ENCODE peak calls at places on chromosomes 12 and 14, in six cellular contexts. D, C, O, V, R and Q are unnamed samples.

GRCh38 chr14:54840798-54841197 is 61.8 kb downstream of the GCH1 start:
- DNase-seq in D (no peak), C (no peak), O (no peak), V (no peak), R (no peak), Q (no peak)

GRCh38 chr14:102540310-102541028 is 30.9 kb upstream of the ANKRD9 start:
- DNase-seq in D (peak; percentile 54), C (peak; percentile 50), O (no peak), V (no peak), R (no peak), Q (no peak)

GRCh38 chr14:57266060-57266459 is 2.6 kb downstream of the EXOC5 start:
- DNase-seq in D (no peak), C (no peak), O (no peak), V (no peak), R (no peak), Q (no peak)

GRCh38 chr14:82398313-82398712 is 864.7 kb upstream of the SEL1L start:
- DNase-seq in D (no peak), C (no peak), O (no peak), V (no peak), R (no peak), Q (no peak)

GRCh38 chr12:58804749-58805148 is 115.6 kb downstream of the LRIG3 start:
- DNase-seq in D (peak; percentile 5), C (peak; percentile 1), O (no peak), V (no peak), R (no peak), Q (no peak)

GRCh38 chr12:124776126-124776513 is 87.5 kb downstream of the SCARB1 start:
- DNase-seq in D (no peak), C (no peak), O (no peak), V (no peak), R (no peak), Q (no peak)

GRCh38 chr12:22856120-22856699 is 231.2 kb downstream of the ETNK1 start:
- DNase-seq in D (peak; percentile 13), C (peak; percentile 37), O (no peak), V (no peak), R (no peak), Q (no peak)

GRCh38 chr12:131012279-131013069 is 58.8 kb downstream of the ADGRD1 start:
- DNase-seq in D (no peak), C (no peak), O (no peak), V (no peak), R (no peak), Q (no peak)

GRCh38 chr12:109727746-109728726 is 14.4 kb downstream of the FAM222A start:
- DNase-seq in D (no peak), C (peak; percentile 19), O (peak; percentile 34), V (no peak), R (peak; percentile 24), Q (peak; percentile 1)

GRCh38 chr12:71371132-71371531 is 68.5 kb upstream of the LGR5 start:
- DNase-seq in D (no peak), C (no peak), O (no peak), V (no peak), R (no peak), Q (no peak)

GRCh38 chr14:34667007-34667406 is 37.1 kb upstream of the SNX6 start:
- DNase-seq in D (no peak), C (no peak), O (no peak), V (no peak), R (no peak), Q (no peak)

GRCh38 chr14:102659797-102660196 is 67.3 kb downstream of the RCOR1 start:
- DNase-seq in D (no peak), C (no peak), O (no peak), V (no peak), R (no peak), Q (no peak)

GRCh38 chr14:80004871-80005270 is 206.4 kb downstream of the DIO2 start:
- DNase-seq in D (no peak), C (no peak), O (no peak), V (no peak), R (no peak), Q (no peak)

GRCh38 chr12:121799842-121800693 is 3.7 kb upstream of the SETD1B start:
- DNase-seq in D (peak; percentile 88), C (peak; percentile 75), O (peak; percentile 96), V (no peak), R (peak; percentile 84), Q (peak; percentile 89)

GRCh38 chr14:103118019-103118662 is 5.1 kb upstream of the TNFAIP2 start:
- DNase-seq in D (no peak), C (no peak), O (peak; percentile 84), V (no peak), R (no peak), Q (no peak)

GRCh38 chr14:74934476-74935339 is 11.6 kb upstream of the RPS6KL1 start:
- DNase-seq in D (no peak), C (no peak), O (peak; percentile 67), V (no peak), R (peak; percentile 31), Q (peak; percentile 67)

GRCh38 chr12:28550757-28551381 is 360.6 kb downstream of the CCDC91 start:
- DNase-seq in D (peak; percentile 20), C (no peak), O (no peak), V (no peak), R (no peak), Q (no peak)

GRCh38 chr14:102209224-102209966 is 69.7 kb downstream of the WDR20 start:
- DNase-seq in D (peak; percentile 11), C (peak; percentile 67), O (peak; percentile 50), V (no peak), R (no peak), Q (no peak)

GRCh38 chr12:104695453-104696148 is 238.9 kb downstream of the CHST11 start:
- DNase-seq in D (no peak), C (no peak), O (peak; percentile 86), V (no peak), R (no peak), Q (no peak)

GRCh38 chr12:118061011-118061875 is at the start of gene WSB2:
- DNase-seq in D (peak; percentile 48), C (peak; percentile 88), O (peak; percentile 88), V (peak; percentile 71), R (peak; percentile 59), Q (peak; percentile 56)

GRCh38 chr12:30754750-30755394 is at the start of gene CAPRIN2:
- DNase-seq in D (peak; percentile 87), C (peak; percentile 95), O (peak; percentile 98), V (peak; percentile 90), R (peak; percentile 99), Q (peak; percentile 97)
- TF ChIP-seq CTCF in D (peak; percentile 67), C (peak; percentile 41), O (peak; percentile 26), V (peak; percentile 29), R (peak; percentile 56), Q (no peak)

DNA sequence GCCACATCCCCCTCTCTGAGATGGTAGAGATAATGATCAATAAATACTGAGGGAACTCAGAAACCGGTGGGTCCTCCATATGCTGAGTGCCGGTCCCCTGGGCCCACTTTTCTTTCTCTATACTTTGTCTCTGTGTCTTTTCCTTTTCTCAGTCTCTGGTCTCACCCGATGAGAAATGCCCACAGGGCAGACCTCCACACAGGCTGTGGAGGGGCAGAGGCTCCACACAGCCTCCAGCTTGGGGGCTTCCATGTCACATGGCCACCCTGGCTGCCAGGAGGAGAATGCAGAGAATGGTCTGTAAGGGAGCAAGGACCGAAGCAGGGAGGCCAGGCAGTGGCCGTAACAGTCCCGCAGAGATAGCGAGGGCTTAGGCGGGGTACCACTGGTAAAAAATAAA is 105.9 kb downstream of the NTF3 start:
- DNase-seq in D (no peak), C (no peak), O (no peak), V (no peak), R (no peak), Q (no peak)
- TF ChIP-seq CTCF in D (no peak), C (no peak), O (no peak), V (no peak), R (no peak), Q (no peak)

GRCh38 chr14:24279301-24280186 is 8.1 kb upstream of the RABGGTA start:
- DNase-seq in D (no peak), C (peak; percentile 67), O (no peak), V (no peak), R (no peak), Q (no peak)
- TF ChIP-seq CTCF in D (no peak), C (peak; percentile 47), O (no peak), V (no peak), R (peak; percentile 34), Q (no peak)

DNA sequence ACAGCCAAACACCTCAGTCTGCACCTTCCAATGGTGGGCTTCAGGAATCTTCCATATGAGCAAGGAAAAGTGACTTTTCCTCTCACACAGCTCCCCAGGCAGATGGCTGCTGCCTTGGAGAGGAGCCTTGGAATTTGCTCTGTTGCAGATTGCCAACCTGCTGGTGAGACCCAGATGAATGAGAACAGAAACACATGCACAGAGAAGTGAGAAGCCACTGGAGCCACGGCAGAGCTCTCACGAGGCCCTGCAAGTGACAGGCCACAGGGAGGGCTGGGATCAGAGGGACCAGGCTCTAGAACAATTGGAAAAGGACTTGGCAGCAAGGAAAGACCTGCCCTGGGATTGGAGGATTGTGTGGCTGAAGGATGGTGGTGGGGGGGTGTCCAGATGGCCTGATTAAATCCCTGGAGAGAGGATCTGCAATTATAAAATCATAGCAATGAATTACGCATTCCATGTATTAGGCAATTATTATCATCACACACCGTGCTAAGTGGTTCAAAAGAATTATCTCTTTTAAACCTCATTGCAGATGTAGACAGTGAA is 84.9 kb upstream of the PWP1 start:
- DNase-seq in D (no peak), C (no peak), O (no peak), V (no peak), R (no peak), Q (no peak)
- TF ChIP-seq CTCF in D (no peak), C (no peak), O (no peak), V (no peak), R (no peak), Q (no peak)

DNA sequence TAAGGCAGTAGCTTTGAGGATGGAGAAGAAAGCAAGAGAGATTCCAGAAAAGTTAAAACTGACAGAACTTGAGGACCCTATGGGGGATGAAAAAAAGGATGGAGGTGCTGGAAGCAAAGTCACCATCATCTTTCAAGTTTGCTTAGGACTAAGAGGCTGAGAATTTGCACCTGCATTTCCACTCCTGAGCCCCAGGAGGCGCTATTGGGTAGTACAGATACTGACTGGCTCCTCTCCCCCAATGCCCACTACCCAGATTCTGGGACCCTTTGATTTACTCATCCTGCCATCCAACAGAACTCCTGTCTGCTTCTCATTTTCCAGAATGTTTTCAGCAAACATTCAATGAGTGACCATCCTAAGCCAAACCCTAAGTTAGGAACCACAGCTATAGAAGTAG is 34.0 kb upstream of the CMKLR1 start:
- DNase-seq in D (no peak), C (no peak), O (no peak), V (no peak), R (no peak), Q (no peak)
- TF ChIP-seq CTCF in D (no peak), C (peak; percentile 17), O (no peak), V (peak; percentile 50), R (peak; percentile 75), Q (peak; percentile 55)

GRCh38 chr12:41684997-41685396 is 459.7 kb downstream of the GXYLT1 start:
- DNase-seq in D (no peak), C (no peak), O (no peak), V (no peak), R (no peak), Q (no peak)
- TF ChIP-seq CTCF in D (peak; percentile 22), C (no peak), O (peak; percentile 65), V (no peak), R (no peak), Q (no peak)